ENCODE peak calls at places on chromosomes 1 and 21, in seven cellular contexts. K is HCT116; N is NCI-H1930; H is D341Med; E is stimulated activated CD4-positive, alpha-beta T cell treated with anti-CD3 and anti-CD28 coated beads, Interleukin-1b, Interleukin-23, amount 100 ng/mL, for 24 hours; X is substantia nigra; M is NCI-H2081. R is an unnamed sample.
A peak's percentile ranks its signal among the peaks of the same experiment; 100 is the strongest.

GRCh38 chr1:226082959-226083302 is 20.4 kb downstream of the H3-3A start:
- DNase-seq in K (no peak), N (no peak), H (no peak), E (no peak), X (peak; percentile 75), M (peak; percentile 47), R (no peak)

GRCh38 chr1:103489881-103490280 is 35.6 kb upstream of the RNPC3 start:
- DNase-seq in K (no peak), N (no peak), H (no peak), E (no peak), X (no peak), M (no peak), R (no peak)

GRCh38 chr1:9081473-9081872 is 12.0 kb upstream of the SLC2A5 start:
- DNase-seq in K (no peak), N (no peak), H (no peak), E (no peak), X (no peak), M (no peak), R (no peak)

GRCh38 chr1:7975212-7975865 is 13.8 kb downstream of the PARK7 start:
- DNase-seq in K (peak; percentile 68), N (peak; percentile 45), H (peak; percentile 84), E (no peak), X (peak; percentile 73), M (peak; percentile 74), R (no peak)

GRCh38 chr1:117828206-117828605 is 101.2 kb downstream of the GDAP2 start:
- DNase-seq in K (no peak), N (no peak), H (no peak), E (no peak), X (no peak), M (no peak), R (no peak)

GRCh38 chr1:94807742-94808491 is 12.2 kb upstream of the SLC44A3 start:
- DNase-seq in K (no peak), N (no peak), H (no peak), E (no peak), X (no peak), M (no peak), R (no peak)

GRCh38 chr21:31780944-31781343 is 49.0 kb upstream of the SCAF4 start:
- DNase-seq in K (peak; percentile 47), N (peak; percentile 3), H (no peak), E (no peak), X (no peak), M (peak; percentile 29), R (no peak)

GRCh38 chr1:184626076-184627011 is 128.3 kb downstream of the EDEM3 start:
- DNase-seq in K (no peak), N (no peak), H (no peak), E (no peak), X (no peak), M (no peak), R (no peak)

GRCh38 chr1:20281801-20282200 is 8.9 kb upstream of the VWA5B1 start:
- DNase-seq in K (no peak), N (no peak), H (no peak), E (no peak), X (no peak), M (no peak), R (no peak)

GRCh38 chr1:29133861-29134694 is 10.4 kb upstream of the TMEM200B start:
- DNase-seq in K (no peak), N (no peak), H (peak; percentile 54), E (no peak), X (no peak), M (no peak), R (no peak)

GRCh38 chr1:163055005-163055404 is 14.2 kb upstream of the RGS4 start:
- DNase-seq in K (no peak), N (no peak), H (no peak), E (no peak), X (no peak), M (no peak), R (no peak)

GRCh38 chr1:71106658-71107322 is 26.0 kb upstream of the ZRANB2 start:
- DNase-seq in K (no peak), N (no peak), H (no peak), E (no peak), X (no peak), M (no peak), R (no peak)

GRCh38 chr1:18347559-18347958 is 133.2 kb upstream of the KLHDC7A start:
- DNase-seq in K (no peak), N (no peak), H (no peak), E (no peak), X (no peak), M (no peak), R (no peak)

GRCh38 chr1:23422313-23422877 is 2.2 kb downstream of the TCEA3 start:
- DNase-seq in K (no peak), N (no peak), H (no peak), E (no peak), X (no peak), M (no peak), R (no peak)

GRCh38 chr1:153958961-153959260 is 499 bp upstream of the CRTC2 start:
- DNase-seq in K (no peak), N (no peak), H (no peak), E (no peak), X (no peak), M (no peak), R (no peak)

GRCh38 chr1:46719689-46720088 is 775 bp upstream of the EFCAB14 start:
- DNase-seq in K (no peak), N (no peak), H (no peak), E (no peak), X (no peak), M (no peak), R (no peak)

GRCh38 chr1:5447479-5448070 is 544.6 kb downstream of the NPHP4 start:
- DNase-seq in K (no peak), N (no peak), H (no peak), E (no peak), X (no peak), M (no peak), R (peak; percentile 61)

R was measured in NCI-H1417 treated with DMSO at 0.1 percent for 48 hours.